ENCODE peak calls at places on chromosome 1, in six cellular contexts. D is IMR-90, E is BE2C, A is GM12865, U is upper lobe of left lung, R is coronary artery. J is an unnamed sample.
A peak's percentile ranks its signal among the peaks of the same experiment; 100 is the strongest.

GRCh38 chr1:235075955-235076308 is 52.7 kb downstream of the TOMM20 start:
- DNase-seq in D (no peak), E (no peak), A (peak; percentile 65), U (no peak), R (no peak), J (no peak)

GRCh38 chr1:45584351-45585109 is 689 bp downstream of the NASP start:
- DNase-seq in D (peak; percentile 83), E (peak; percentile 86), A (peak; percentile 93), U (peak; percentile 96), R (peak; percentile 87), J (peak; percentile 90)

GRCh38 chr1:207892764-207893163 is 18.2 kb downstream of the CD34 start:
- DNase-seq in D (no peak), E (no peak), A (no peak), U (no peak), R (no peak), J (peak; percentile 38)

GRCh38 chr1:174788981-174789380 is 210.8 kb upstream of the CACYBP start:
- DNase-seq in D (peak; percentile 87), E (no peak), A (no peak), U (no peak), R (no peak), J (peak; percentile 87)

GRCh38 chr1:174775621-174776020 is 224.1 kb upstream of the CACYBP start:
- DNase-seq in D (no peak), E (no peak), A (no peak), U (no peak), R (no peak), J (no peak)

GRCh38 chr1:97190326-97190725 is 468.7 kb downstream of the PTBP2 start:
- DNase-seq in D (peak; percentile 76), E (no peak), A (no peak), U (no peak), R (no peak), J (peak; percentile 69)

GRCh38 chr1:227729881-227730629 is 5.0 kb downstream of the JMJD4 start:
- DNase-seq in D (peak; percentile 64), E (peak; percentile 60), A (peak; percentile 58), U (no peak), R (no peak), J (peak; percentile 66)

GRCh38 chr1:198933506-198933905 is 294.7 kb downstream of the PTPRC start:
- DNase-seq in D (no peak), E (no peak), A (no peak), U (no peak), R (no peak), J (no peak)

GRCh38 chr1:228697209-228698016 is 37.9 kb upstream of the RHOU start:
- DNase-seq in D (peak; percentile 31), E (peak; percentile 66), A (no peak), U (no peak), R (peak; percentile 87), J (peak; percentile 87)

GRCh38 chr1:107682467-107682866 is 282.5 kb downstream of the VAV3 start:
- DNase-seq in D (no peak), E (no peak), A (no peak), U (no peak), R (no peak), J (no peak)

GRCh38 chr1:224498574-224499170 is 64.1 kb upstream of the WDR26 start:
- DNase-seq in D (peak; percentile 76), E (no peak), A (peak; percentile 50), U (no peak), R (no peak), J (peak; percentile 92)

GRCh38 chr1:36307601-36308330 is 1.6 kb downstream of the SH3D21 start:
- DNase-seq in D (no peak), E (no peak), A (no peak), U (no peak), R (no peak), J (no peak)

GRCh38 chr1:163170975-163171676 is 31.6 kb downstream of the RGS5 start:
- DNase-seq in D (peak; percentile 47), E (no peak), A (no peak), U (no peak), R (no peak), J (peak; percentile 80)

GRCh38 chr1:19430121-19431068 is 54.9 kb downstream of the CAPZB start:
- DNase-seq in D (peak; percentile 80), E (no peak), A (no peak), U (peak; percentile 73), R (no peak), J (peak; percentile 70)

GRCh38 chr1:19448491-19449439 is 36.6 kb downstream of the CAPZB start:
- DNase-seq in D (peak; percentile 93), E (peak; percentile 73), A (peak; percentile 44), U (no peak), R (no peak), J (peak; percentile 93)

GRCh38 chr1:109978761-109979488 is 5.6 kb upstream of the AHCYL1 start:
- DNase-seq in D (peak; percentile 32), E (no peak), A (no peak), U (no peak), R (no peak), J (peak; percentile 32)

GRCh38 chr1:236516929-236517704 is 6.7 kb upstream of the LGALS8 start:
- DNase-seq in D (peak; percentile 85), E (no peak), A (no peak), U (no peak), R (no peak), J (peak; percentile 81)

GRCh38 chr1:109253803-109254620 is 4.7 kb downstream of the CELSR2 start:
- DNase-seq in D (no peak), E (peak; percentile 64), A (no peak), U (no peak), R (peak; percentile 72), J (no peak)

GRCh38 chr1:164466001-164466421 is 93.0 kb upstream of the PBX1 start:
- DNase-seq in D (no peak), E (no peak), A (no peak), U (no peak), R (no peak), J (no peak)

GRCh38 chr1:61011514-61012263 is 70.7 kb upstream of the NFIA start:
- DNase-seq in D (no peak), E (no peak), A (no peak), U (no peak), R (no peak), J (no peak)

GRCh38 chr1:155052412-155053400 is 1.6 kb downstream of the ADAM15 start:
- DNase-seq in D (no peak), E (no peak), A (no peak), U (no peak), R (no peak), J (no peak)

GRCh38 chr1:209037064-209037463 is 546.5 kb upstream of the CAMK1G start:
- DNase-seq in D (no peak), E (no peak), A (no peak), U (no peak), R (no peak), J (no peak)

GRCh38 chr1:45018599-45019230 is 6.7 kb downstream of the UROD start:
- DNase-seq in D (peak; percentile 53), E (peak; percentile 60), A (peak; percentile 76), U (peak; percentile 76), R (peak; percentile 38), J (peak; percentile 71)

GRCh38 chr1:25743164-25744139 is 56.5 kb upstream of the SELENON start:
- DNase-seq in D (peak; percentile 35), E (peak; percentile 80), A (no peak), U (peak; percentile 83), R (peak; percentile 94), J (peak; percentile 88)

GRCh38 chr1:241408170-241408569 is 51.2 kb upstream of the RGS7 start:
- DNase-seq in D (peak; percentile 43), E (no peak), A (no peak), U (no peak), R (no peak), J (peak; percentile 69)

GRCh38 chr1:43934279-43934985 is 831 bp downstream of the ARTN start:
- DNase-seq in D (peak; percentile 53), E (peak; percentile 71), A (peak; percentile 69), U (no peak), R (no peak), J (peak; percentile 66)

GRCh38 chr1:29256979-29257804 is 20.9 kb downstream of the PTPRU start:
- DNase-seq in D (no peak), E (peak; percentile 77), A (no peak), U (no peak), R (no peak), J (peak; percentile 66)

GRCh38 chr1:118445156-118445555 is 260.1 kb upstream of the SPAG17 start:
- DNase-seq in D (no peak), E (no peak), A (no peak), U (no peak), R (no peak), J (no peak)

GRCh38 chr1:207910678-207911354 is at the start of gene CD34:
- DNase-seq in D (no peak), E (peak; percentile 50), A (no peak), U (peak; percentile 90), R (no peak), J (peak; percentile 54)

GRCh38 chr1:161225178-161225533 is 704 bp upstream of the TOMM40L start:
- DNase-seq in D (no peak), E (no peak), A (no peak), U (no peak), R (no peak), J (no peak)

GRCh38 chr1:161222175-161223019 is 1.0 kb downstream of the APOA2 start:
- DNase-seq in D (no peak), E (no peak), A (no peak), U (no peak), R (no peak), J (no peak)

GRCh38 chr1:161225534-161226319 is at the start of gene TOMM40L:
- DNase-seq in D (peak; percentile 100), E (peak; percentile 91), A (peak; percentile 99), U (no peak), R (peak; percentile 91), J (peak; percentile 100)

GRCh38 chr1:161226320-161226711 is 456 bp downstream of the TOMM40L start:
- DNase-seq in D (no peak), E (no peak), A (peak; percentile 32), U (peak; percentile 70), R (no peak), J (no peak)

GRCh38 chr1:161223805-161224694 is 622 bp upstream of the APOA2 start:
- DNase-seq in D (no peak), E (no peak), A (no peak), U (no peak), R (no peak), J (no peak)
- H3K4me3 ChIP-seq in D (no peak overlapping the region), E (no peak overlapping the region), A (no peak overlapping the region), U (no peak overlapping the region), R (no peak overlapping the region), J (no peak overlapping the region)

DNA sequence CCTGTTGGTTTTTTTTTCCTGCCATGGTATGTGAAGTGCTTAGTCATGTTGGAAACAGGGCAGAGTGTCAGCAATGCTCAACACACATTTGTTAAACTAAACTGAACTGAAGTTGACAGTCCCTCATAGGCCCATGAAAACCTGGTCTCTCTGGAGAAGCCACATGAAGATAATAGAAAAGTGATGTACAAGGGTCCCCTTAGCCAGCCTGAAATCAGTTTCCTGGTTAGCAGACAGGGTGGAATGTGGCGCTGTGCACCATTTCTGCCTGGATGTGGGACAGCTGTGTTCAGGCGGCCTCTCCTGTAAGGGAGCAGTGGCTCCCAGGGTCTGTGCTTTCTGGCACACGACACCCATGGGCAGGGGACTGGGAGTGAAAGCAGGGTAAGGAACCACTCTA is 9.9 kb upstream of the CHI3L1 start:
- DNase-seq in D (peak; percentile 7), E (no peak), A (no peak), U (no peak), R (peak; percentile 53), J (no peak)
- TF ChIP-seq CTCF in D (no peak), E (no peak), A (no peak), U (no peak), R (no peak), J (peak; percentile 1)

GRCh38 chr1:212287261-212287895 is 2.2 kb downstream of the PPP2R5A start:
- DNase-seq in D (no peak), E (no peak), A (no peak), U (no peak), R (no peak), J (no peak)
- H3K4me3 ChIP-seq in D (peak overlapping the region; percentile 78), E (peak overlapping the region; percentile 90), A (peak overlapping the region; percentile 82), U (peak overlapping the region; percentile 88), R (peak overlapping the region; percentile 75), J (peak overlapping the region; percentile 88)

GRCh38 chr1:233912447-233912846 is 8.0 kb downstream of the SLC35F3 start:
- DNase-seq in D (no peak), E (no peak), A (no peak), U (no peak), R (no peak), J (no peak)
- TF ChIP-seq CTCF in D (no peak), E (no peak), A (no peak), U (no peak), R (no peak), J (no peak)

J was measured in cardiac fibroblast.